ENCODE peak calls at places on chromosomes 2 and 18, in nine cellular contexts. Q is fibroblast of mammary gland, P is PC-3, L is GM12878, C is transverse colon, T is MCF 10A, J is cardiac fibroblast, K is A549, M is IMR-90. N is an unnamed sample.

GRCh38 chr2:66430906-66431619 is 3.9 kb upstream of the MEIS1 start:
- DNase-seq in Q (no peak), P (no peak), L (no peak), C (no peak), T (no peak), J (no peak), K (no peak), M (no peak), N (no peak)

GRCh38 chr2:46252891-46253659 is 44.1 kb upstream of the EPAS1 start:
- DNase-seq in Q (no peak), P (peak), L (no peak), C (no peak), T (peak), J (peak), K (no peak), M (no peak), N (no peak)

GRCh38 chr2:221911316-221911715 is 339.2 kb upstream of the EPHA4 start:
- DNase-seq in Q (no peak), P (no peak), L (no peak), C (no peak), T (peak), J (peak), K (no peak), M (no peak), N (no peak)

GRCh38 chr18:48321121-48321520 is 88.1 kb downstream of the ZBTB7C start:
- DNase-seq in Q (no peak), P (no peak), L (no peak), C (no peak), T (no peak), J (no peak), K (no peak), M (no peak), N (no peak)

GRCh38 chr2:96342085-96342484 is 6.5 kb downstream of the NCAPH start:
- DNase-seq in Q (peak), P (peak), L (no peak), C (no peak), T (peak), J (peak), K (peak), M (peak), N (no peak)

GRCh38 chr2:199309973-199310372 is 147.8 kb downstream of the SATB2 start:
- DNase-seq in Q (no peak), P (no peak), L (no peak), C (no peak), T (no peak), J (no peak), K (no peak), M (no peak), N (no peak)

GRCh38 chr2:24917086-24917485 is 3.0 kb downstream of the ADCY3 start:
- DNase-seq in Q (no peak), P (no peak), L (peak), C (no peak), T (peak), J (peak), K (no peak), M (no peak), N (no peak)

GRCh38 chr2:23691576-23691975 is 235.3 kb downstream of the ATAD2B start:
- DNase-seq in Q (no peak), P (no peak), L (no peak), C (no peak), T (no peak), J (no peak), K (no peak), M (no peak), N (no peak)

GRCh38 chr2:109065335-109065734 is 63.7 kb upstream of the SH3RF3 start:
- DNase-seq in Q (no peak), P (no peak), L (no peak), C (no peak), T (no peak), J (no peak), K (no peak), M (no peak), N (peak)

GRCh38 chr2:66699481-66700180 is 264.7 kb downstream of the MEIS1 start:
- DNase-seq in Q (no peak), P (no peak), L (no peak), C (no peak), T (no peak), J (no peak), K (no peak), M (no peak), N (no peak)

GRCh38 chr18:78898635-78899034 is 81.0 kb upstream of the SALL3 start:
- DNase-seq in Q (no peak), P (no peak), L (no peak), C (no peak), T (no peak), J (no peak), K (no peak), M (no peak), N (no peak)

GRCh38 chr2:163198007-163198406 is 359.4 kb upstream of the KCNH7 start:
- DNase-seq in Q (no peak), P (no peak), L (no peak), C (no peak), T (no peak), J (no peak), K (no peak), M (no peak), N (no peak)

GRCh38 chr2:112644933-112645395 is 775 bp upstream of the SLC20A1 start:
- DNase-seq in Q (peak), P (no peak), L (no peak), C (no peak), T (no peak), J (no peak), K (no peak), M (peak), N (no peak)

GRCh38 chr2:2321250-2321545 is 9.9 kb downstream of the MYT1L start:
- DNase-seq in Q (no peak), P (no peak), L (no peak), C (no peak), T (no peak), J (no peak), K (no peak), M (no peak), N (no peak)

GRCh38 chr2:9280204-9280603 is 73.6 kb downstream of the ASAP2 start:
- DNase-seq in Q (no peak), P (no peak), L (no peak), C (no peak), T (no peak), J (no peak), K (no peak), M (no peak), N (no peak)

GRCh38 chr2:132725716-132726115 is 55.7 kb upstream of the LYPD1 start:
- DNase-seq in Q (no peak), P (no peak), L (no peak), C (no peak), T (no peak), J (no peak), K (no peak), M (no peak), N (no peak)

GRCh38 chr2:96431319-96431718 is 73.8 kb downstream of the NEURL3 start:
- DNase-seq in Q (no peak), P (no peak), L (no peak), C (no peak), T (no peak), J (no peak), K (no peak), M (no peak), N (no peak)

GRCh38 chr2:191922736-191923651 is 76.1 kb upstream of the CAVIN2 start:
- DNase-seq in Q (no peak), P (no peak), L (peak), C (no peak), T (no peak), J (no peak), K (no peak), M (no peak), N (no peak)

GRCh38 chr2:98369710-98370239 is 23.5 kb downstream of the CNGA3 start:
- DNase-seq in Q (no peak), P (no peak), L (no peak), C (no peak), T (no peak), J (no peak), K (no peak), M (no peak), N (no peak)

GRCh38 chr2:42196403-42197267 is 27.5 kb downstream of the EML4 start:
- DNase-seq in Q (peak), P (peak), L (peak), C (peak), T (peak), J (peak), K (peak), M (peak), N (no peak)

GRCh38 chr2:204726831-204727230 is 181.6 kb downstream of the PARD3B start:
- DNase-seq in Q (no peak), P (no peak), L (no peak), C (no peak), T (no peak), J (no peak), K (no peak), M (peak), N (no peak)

GRCh38 chr2:45992021-45992745 is 305.0 kb upstream of the EPAS1 start:
- DNase-seq in Q (peak), P (peak), L (no peak), C (peak), T (peak), J (peak), K (peak), M (peak), N (peak)

GRCh38 chr18:56570971-56571370 is 67.4 kb downstream of the TXNL1 start:
- DNase-seq in Q (no peak), P (no peak), L (no peak), C (no peak), T (no peak), J (no peak), K (no peak), M (no peak), N (no peak)

GRCh38 chr2:105950521-105951389 is 206.0 kb downstream of the NCK2 start:
- DNase-seq in Q (no peak), P (no peak), L (no peak), C (no peak), T (no peak), J (peak), K (no peak), M (no peak), N (no peak)

GRCh38 chr2:54708584-54709340 is 14.7 kb upstream of the EML6 start:
- DNase-seq in Q (no peak), P (no peak), L (no peak), C (peak), T (no peak), J (no peak), K (no peak), M (no peak), N (no peak)

GRCh38 chr18:13653746-13654455 is 72.5 kb downstream of the FAM210A start:
- DNase-seq in Q (no peak), P (no peak), L (no peak), C (no peak), T (no peak), J (no peak), K (no peak), M (no peak), N (no peak)

GRCh38 chr2:96353032-96353561 is 17.5 kb downstream of the NCAPH start:
- DNase-seq in Q (peak), P (no peak), L (no peak), C (no peak), T (peak), J (peak), K (no peak), M (no peak), N (no peak)

GRCh38 chr2:230666885-230667712 is 45.5 kb upstream of the CAB39 start:
- DNase-seq in Q (peak), P (peak), L (no peak), C (peak), T (peak), J (peak), K (no peak), M (peak), N (no peak)

GRCh38 chr2:45943231-45944044 is 292.0 kb downstream of the PRKCE start:
- DNase-seq in Q (no peak), P (no peak), L (no peak), C (no peak), T (no peak), J (no peak), K (no peak), M (no peak), N (no peak)

GRCh38 chr2:182717451-182718215 is 1.6 kb downstream of the DNAJC10 start:
- DNase-seq in Q (no peak), P (no peak), L (no peak), C (no peak), T (peak), J (no peak), K (no peak), M (no peak), N (no peak)

GRCh38 chr18:33404244-33404873 is 36.2 kb downstream of the CCDC178 start:
- DNase-seq in Q (no peak), P (no peak), L (no peak), C (no peak), T (no peak), J (peak), K (no peak), M (no peak), N (no peak)

GRCh38 chr2:53422979-53423378 is 344.6 kb upstream of the CHAC2 start:
- DNase-seq in Q (peak), P (peak), L (no peak), C (peak), T (peak), J (peak), K (peak), M (peak), N (no peak)

GRCh38 chr2:17331636-17332035 is 186.6 kb downstream of the RAD51AP2 start:
- DNase-seq in Q (no peak), P (no peak), L (no peak), C (no peak), T (no peak), J (no peak), K (no peak), M (no peak), N (no peak)

GRCh38 chr18:76258209-76258608 is 236.8 kb downstream of the ZNF516 start:
- DNase-seq in Q (peak), P (no peak), L (no peak), C (no peak), T (peak), J (no peak), K (no peak), M (peak), N (no peak)

GRCh38 chr18:76259726-76260125 is 235.3 kb downstream of the ZNF516 start:
- DNase-seq in Q (no peak), P (no peak), L (no peak), C (no peak), T (no peak), J (no peak), K (no peak), M (no peak), N (no peak)

GRCh38 chr18:76255070-76255683 is 239.9 kb downstream of the ZNF516 start:
- DNase-seq in Q (no peak), P (no peak), L (no peak), C (no peak), T (no peak), J (no peak), K (no peak), M (no peak), N (no peak)

GRCh38 chr18:76259012-76259568 is 236.0 kb downstream of the ZNF516 start:
- DNase-seq in Q (no peak), P (no peak), L (no peak), C (no peak), T (no peak), J (no peak), K (no peak), M (no peak), N (no peak)

DNA sequence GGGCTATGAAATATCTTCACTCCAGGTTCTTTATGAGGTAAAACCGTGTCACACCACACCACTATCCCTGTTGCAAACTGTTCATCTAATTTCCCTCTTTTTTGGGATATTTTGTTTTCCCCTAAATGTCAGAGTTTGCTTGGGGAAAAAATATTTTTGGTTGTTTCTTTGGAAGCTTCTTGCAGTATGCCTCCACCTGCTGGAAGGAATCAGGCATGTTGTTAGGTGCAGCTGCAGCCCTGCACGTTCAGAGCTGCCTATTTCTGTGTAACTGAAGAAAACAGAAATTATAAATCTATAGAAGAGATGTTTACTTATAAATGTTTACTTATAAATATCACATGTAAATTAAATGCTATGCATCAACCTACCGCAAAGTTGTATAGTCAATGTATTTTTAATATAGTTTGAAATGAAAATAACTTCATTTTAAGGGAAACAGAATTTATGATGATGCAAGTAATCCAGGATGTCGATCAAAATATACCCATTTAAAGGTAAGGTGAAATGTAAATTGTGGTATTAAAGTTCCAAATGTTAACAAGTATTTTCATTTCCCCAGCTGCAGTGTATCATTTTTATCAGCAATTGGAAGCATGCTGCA is 238.0 kb downstream of the ZNF516 start:
- DNase-seq in Q (peak), P (peak), L (no peak), C (no peak), T (peak), J (peak), K (peak), M (peak), N (no peak)
- TF ChIP-seq CTCF in Q (peak), P (peak), L (peak), C (peak), T (peak), J (peak), K (peak), M (peak), N (peak)

GRCh38 chr2:141554810-141555209 is 576.0 kb downstream of the LRP1B start:
- DNase-seq in Q (peak), P (peak), L (no peak), C (no peak), T (peak), J (peak), K (peak), M (peak), N (no peak)
- TF ChIP-seq CTCF in Q (peak), P (peak), L (peak), C (no peak), T (peak), J (no peak), K (peak), M (peak), N (peak)

GRCh38 chr2:175976758-175977157 is 25.3 kb downstream of the LNPK start:
- DNase-seq in Q (peak), P (peak), L (no peak), C (no peak), T (no peak), J (peak), K (peak), M (peak), N (no peak)

DNA sequence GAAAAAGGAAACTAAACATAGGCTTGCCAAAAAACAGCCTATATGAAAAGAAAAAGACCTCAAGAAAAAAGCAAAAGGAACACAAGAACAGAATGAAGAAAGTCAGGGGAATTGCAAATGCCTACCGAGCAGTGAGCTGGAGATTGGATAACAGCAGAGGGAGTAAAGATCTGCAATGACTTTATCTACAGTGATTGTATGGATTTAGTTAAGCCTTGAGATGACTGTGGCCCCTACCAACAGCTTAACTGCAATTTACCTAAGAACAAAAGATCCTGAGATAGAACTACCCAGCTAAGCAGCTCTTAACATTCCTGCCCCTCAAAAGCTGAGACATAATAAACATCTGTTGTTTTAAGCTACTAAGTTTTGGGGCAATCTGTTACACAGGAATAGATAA is 20.5 kb downstream of the LNPK start:
- DNase-seq in Q (no peak), P (no peak), L (no peak), C (no peak), T (no peak), J (no peak), K (no peak), M (no peak), N (no peak)
- TF ChIP-seq CTCF in Q (no peak), P (no peak), L (no peak), C (no peak), T (no peak), J (no peak), K (no peak), M (no peak), N (no peak)

GRCh38 chr18:7979714-7980113 is 412.6 kb downstream of the PTPRM start:
- DNase-seq in Q (no peak), P (no peak), L (no peak), C (no peak), T (no peak), J (no peak), K (no peak), M (no peak), N (no peak)

GRCh38 chr18:7980661-7981060 is 413.5 kb downstream of the PTPRM start:
- DNase-seq in Q (peak), P (no peak), L (no peak), C (no peak), T (no peak), J (no peak), K (no peak), M (no peak), N (no peak)

GRCh38 chr18:7978834-7979233 is 411.7 kb downstream of the PTPRM start:
- DNase-seq in Q (no peak), P (no peak), L (no peak), C (no peak), T (no peak), J (no peak), K (no peak), M (no peak), N (no peak)

GRCh38 chr18:7982216-7982615 is 415.1 kb downstream of the PTPRM start:
- DNase-seq in Q (peak), P (no peak), L (no peak), C (no peak), T (no peak), J (no peak), K (no peak), M (peak), N (no peak)

GRCh38 chr18:7980136-7980535 is 413.0 kb downstream of the PTPRM start:
- DNase-seq in Q (no peak), P (peak), L (no peak), C (no peak), T (peak), J (no peak), K (no peak), M (no peak), N (no peak)
- TF ChIP-seq CTCF in Q (no peak), P (peak), L (peak), C (no peak), T (peak), J (peak), K (peak), M (no peak), N (peak)

GRCh38 chr2:240060977-240061591 is 7.8 kb upstream of the OR6B3 start:
- DNase-seq in Q (peak), P (peak), L (no peak), C (peak), T (peak), J (peak), K (peak), M (peak), N (no peak)
- TF ChIP-seq CTCF in Q (peak), P (peak), L (peak), C (peak), T (peak), J (peak), K (peak), M (peak), N (peak)

GRCh38 chr2:81650048-81650971 is 1345.8 kb upstream of the LRRTM1 start:
- DNase-seq in Q (no peak), P (peak), L (no peak), C (no peak), T (peak), J (peak), K (peak), M (peak), N (no peak)
- TF ChIP-seq CTCF in Q (no peak), P (peak), L (peak), C (no peak), T (no peak), J (no peak), K (no peak), M (no peak), N (no peak)